ENCODE peak calls at places on chromosome 13, in four cellular contexts. O is mucosa of descending colon, K is coronary artery, G is WTC11. L is an unnamed sample.

GRCh38 chr13:94121686-94122085 is 357.8 kb downstream of the DCT start:
- DNase-seq in O (no peak), K (no peak), G (no peak), L (no peak)

GRCh38 chr13:75650991-75651390 is 14.9 kb downstream of the LMO7 start:
- DNase-seq in O (no peak), K (no peak), G (no peak), L (no peak)

GRCh38 chr13:29707876-29708543 is 112.5 kb upstream of the SLC7A1 start:
- DNase-seq in O (peak), K (peak), G (peak), L (peak)

GRCh38 chr13:36912369-36912768 is 7.7 kb downstream of the SMAD9 start:
- DNase-seq in O (no peak), K (no peak), G (no peak), L (no peak)

GRCh38 chr13:99307247-99307646 is at the start of gene GPR183:
- DNase-seq in O (no peak), K (no peak), G (no peak), L (peak)

GRCh38 chr13:27830010-27830409 is 37.7 kb downstream of the GSX1 start:
- DNase-seq in O (peak), K (no peak), G (peak), L (peak)

GRCh38 chr13:76980075-76980718 is 11.7 kb upstream of the CLN5 start:
- DNase-seq in O (peak), K (peak), G (peak), L (peak)

GRCh38 chr13:99693812-99694211 is 192.5 kb downstream of the TM9SF2 start:
- DNase-seq in O (no peak), K (no peak), G (no peak), L (no peak)

GRCh38 chr13:59531571-59532091 is 632.1 kb downstream of the DIAPH3 start:
- DNase-seq in O (no peak), K (no peak), G (peak), L (no peak)

GRCh38 chr13:111484129-111484925 is 163.9 kb downstream of the TEX29 start:
- DNase-seq in O (no peak), K (no peak), G (no peak), L (no peak)

GRCh38 chr13:41407380-41407779 is 50.0 kb upstream of the RGCC start:
- DNase-seq in O (no peak), K (no peak), G (no peak), L (no peak)

GRCh38 chr13:110711778-110712070 is 1.8 kb upstream of the ING1 start:
- DNase-seq in O (no peak), K (no peak), G (no peak), L (no peak)

GRCh38 chr13:46640843-46641242 is 87.9 kb downstream of the LRCH1 start:
- DNase-seq in O (no peak), K (no peak), G (no peak), L (no peak)

GRCh38 chr13:44064376-44064775 is 184.7 kb downstream of the LACC1 start:
- DNase-seq in O (no peak), K (no peak), G (no peak), L (no peak)

GRCh38 chr13:114047358-114047881 is 73.5 kb upstream of the C13orf46 start:
- DNase-seq in O (no peak), K (no peak), G (no peak), L (peak)

GRCh38 chr13:94704347-94705080 is 7.8 kb downstream of the SOX21 start:
- DNase-seq in O (no peak), K (no peak), G (peak), L (no peak)

GRCh38 chr13:21637296-21637695 is 33.3 kb upstream of the MICU2 start:
- DNase-seq in O (peak), K (no peak), G (no peak), L (peak)

GRCh38 chr13:41064493-41064892 is 3.2 kb downstream of the WBP4 start:
- DNase-seq in O (no peak), K (no peak), G (no peak), L (no peak)

GRCh38 chr13:107258599-107259187 is 690.8 kb upstream of the ARGLU1 start:
- DNase-seq in O (no peak), K (no peak), G (no peak), L (no peak)

GRCh38 chr13:100876044-100876403 is 201.4 kb upstream of the TMTC4 start:
- DNase-seq in O (no peak), K (no peak), G (no peak), L (no peak)

GRCh38 chr13:27161980-27162379 is 9.6 kb downstream of the USP12 start:
- DNase-seq in O (no peak), K (no peak), G (no peak), L (no peak)

GRCh38 chr13:27014406-27015359 is 156.9 kb downstream of the USP12 start:
- DNase-seq in O (no peak), K (peak), G (no peak), L (no peak)

GRCh38 chr13:70189981-70190380 is 81.7 kb upstream of the KLHL1 start:
- DNase-seq in O (no peak), K (no peak), G (no peak), L (no peak)

GRCh38 chr13:32779119-32779518 is 192.9 kb downstream of the PDS5B start:
- DNase-seq in O (no peak), K (no peak), G (no peak), L (no peak)

GRCh38 chr13:49300716-49301589 is 53.2 kb downstream of the CDADC1 start:
- DNase-seq in O (peak), K (no peak), G (peak), L (peak)

GRCh38 chr13:20160346-20161274 is at the start of gene GJA3:
- DNase-seq in O (peak), K (no peak), G (peak), L (peak)

GRCh38 chr13:20812890-20813289 is 39.1 kb upstream of the EEF1AKMT1 start:
- DNase-seq in O (no peak), K (no peak), G (no peak), L (no peak)

GRCh38 chr13:51929699-51930098 is 67.9 kb downstream of the CCDC70 start:
- DNase-seq in O (no peak), K (peak), G (no peak), L (no peak)

GRCh38 chr13:50864492-50864891 is 21.0 kb upstream of the DLEU7 start:
- DNase-seq in O (no peak), K (no peak), G (no peak), L (no peak)

GRCh38 chr13:100659578-100659977 is 15.0 kb downstream of the TMTC4 start:
- DNase-seq in O (no peak), K (no peak), G (no peak), L (no peak)

DNA sequence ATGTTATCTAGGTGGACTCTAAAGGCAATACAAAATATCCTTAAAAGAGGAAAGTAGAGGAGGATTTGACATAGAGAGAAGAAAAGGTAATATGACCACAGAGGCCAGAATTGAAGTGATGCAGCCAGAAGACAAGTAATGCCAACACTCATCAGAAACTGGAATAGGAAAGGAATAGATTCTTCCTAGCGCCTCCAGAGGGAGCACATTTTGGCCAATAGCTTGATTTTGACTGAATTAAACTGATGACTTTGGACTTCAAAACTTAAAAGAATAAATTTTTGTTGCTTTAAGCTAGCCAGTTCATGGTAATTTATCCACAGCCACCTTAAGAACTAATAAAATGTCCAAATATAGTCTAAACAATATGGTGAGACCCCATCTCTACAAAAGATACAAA is 1921.9 kb downstream of the OLFM4 start:
- DNase-seq in O (no peak), K (no peak), G (no peak), L (no peak)
- TF ChIP-seq CTCF in O (no peak), K (no peak), G (no peak), L (no peak)

DNA sequence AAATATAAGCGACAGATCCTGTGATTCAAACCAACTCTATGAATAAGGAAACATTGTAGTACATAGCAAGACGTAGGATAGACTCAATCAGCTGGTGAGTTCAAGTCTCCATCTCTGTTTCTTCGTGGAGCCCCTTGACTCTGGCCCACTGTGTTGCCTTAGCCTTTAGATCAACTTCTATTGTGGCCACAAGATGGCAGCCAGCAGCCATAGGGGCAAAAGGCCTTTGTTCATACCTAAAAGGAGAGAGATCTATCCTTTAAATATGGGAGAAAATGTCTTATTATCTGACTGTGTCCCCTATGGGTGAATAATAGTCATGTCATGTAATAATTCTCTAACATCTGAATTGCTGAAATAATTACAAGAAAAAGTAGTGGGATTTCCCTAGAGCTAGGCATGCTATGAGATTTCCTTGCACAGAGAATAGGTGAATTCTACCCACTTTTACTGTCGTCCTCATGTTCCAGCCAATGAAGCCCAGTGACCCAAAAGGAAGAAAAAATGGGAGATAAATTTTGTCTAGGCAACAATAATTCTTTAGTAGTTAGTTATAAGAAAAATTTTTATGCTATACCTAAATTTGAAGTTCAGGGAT is 129.4 kb downstream of the PCDH20 start:
- DNase-seq in O (no peak), K (no peak), G (peak), L (no peak)
- TF ChIP-seq CTCF in O (no peak), K (no peak), G (no peak), L (no peak)

GRCh38 chr13:39607876-39608275 is 4.9 kb upstream of the LHFPL6 start:
- DNase-seq in O (no peak), K (no peak), G (no peak), L (no peak)

GRCh38 chr13:39616087-39616694 is 13.2 kb upstream of the LHFPL6 start:
- DNase-seq in O (no peak), K (no peak), G (peak), L (peak)

GRCh38 chr13:39612023-39612637 is 9.1 kb upstream of the LHFPL6 start:
- DNase-seq in O (no peak), K (no peak), G (peak), L (peak)
- TF ChIP-seq CTCF in O (peak), K (peak), G (peak), L (peak)

GRCh38 chr13:78586706-78587105 is 16.6 kb downstream of the POU4F1 start:
- DNase-seq in O (no peak), K (no peak), G (peak), L (no peak)
- TF ChIP-seq CTCF in O (no peak), K (no peak), G (peak), L (no peak)